ENCODE peak calls at places on chromosomes 1 and 21, in eight cellular contexts. E is astrocyte of the spinal cord; N is activated CD4-positive, CD25-positive, alpha-beta regulatory T cell treated with anti-CD3 and anti-CD28 coated beads, Interleukin-2, amount 50 U/mL, for 72 hours; U is stimulated activated CD8-positive, alpha-beta memory T cell treated with anti-CD3 and anti-CD28 coated beads, Interleukin-15, amount 100 ng/mL, for 4 hours; Q is nephron progenitor cell; J is amniotic stem cell; R is NCI-H1092; C is HT1080. L is an unnamed sample.

GRCh38 chr1:233172201-233172600 is 123.3 kb downstream of the PCNX2 start:
- DNase-seq in E (peak; percentile 29), N (no peak), U (no peak), Q (no peak), J (no peak), R (no peak), C (peak; percentile 64), L (peak; percentile 11)

GRCh38 chr21:16509466-16509865 is 779.7 kb downstream of the USP25 start:
- DNase-seq in E (peak; percentile 72), N (no peak), U (no peak), Q (no peak), J (no peak), R (no peak), C (no peak), L (no peak)

GRCh38 chr1:209207701-209208286 is 375.7 kb upstream of the CAMK1G start:
- DNase-seq in E (peak; percentile 70), N (no peak), U (no peak), Q (peak; percentile 83), J (peak; percentile 18), R (peak; percentile 81), C (peak; percentile 76), L (peak; percentile 79)

GRCh38 chr1:224380003-224380402 is 23.3 kb downstream of the CNIH4 start:
- DNase-seq in E (no peak), N (no peak), U (peak; percentile 51), Q (no peak), J (no peak), R (no peak), C (no peak), L (no peak)

GRCh38 chr1:68016364-68016763 is 34.1 kb downstream of the DIRAS3 start:
- DNase-seq in E (peak; percentile 17), N (no peak), U (no peak), Q (no peak), J (no peak), R (no peak), C (peak; percentile 6), L (no peak)

GRCh38 chr1:79790950-79791349 is 784.4 kb upstream of the ADGRL4 start:
- DNase-seq in E (no peak), N (no peak), U (no peak), Q (no peak), J (no peak), R (no peak), C (no peak), L (no peak)

GRCh38 chr1:226047495-226047894 is 15.0 kb upstream of the H3-3A start:
- DNase-seq in E (peak; percentile 28), N (no peak), U (no peak), Q (no peak), J (no peak), R (no peak), C (no peak), L (no peak)

GRCh38 chr1:31811605-31812004 is 4.2 kb downstream of the SPOCD1 start:
- DNase-seq in E (peak; percentile 54), N (no peak), U (no peak), Q (peak; percentile 65), J (peak; percentile 19), R (peak; percentile 64), C (peak; percentile 50), L (peak; percentile 71)

GRCh38 chr1:213985181-213986019 is 2.4 kb upstream of the PROX1 start:
- DNase-seq in E (no peak), N (no peak), U (no peak), Q (peak; percentile 68), J (no peak), R (no peak), C (no peak), L (peak; percentile 13)